ENCODE peak calls at places on chromosome 13, in ten cellular contexts. V is neural progenitor cell, F is psoas muscle, S is transverse colon, C is SK-N-SH, O is heart left ventricle, H is IMR-90, R is brain microvascular endothelial cell, T is caudate nucleus, Y is small intestine. E is an unnamed sample.

GRCh38 chr13:27643334-27644158 is 21.9 kb downstream of the POLR1D start:
- DNase-seq in V (no peak), F (no peak), S (no peak), C (no peak), O (no peak), H (no peak), R (no peak), T (no peak), Y (peak), E (no peak)

GRCh38 chr13:73364706-73365105 is 305.9 kb downstream of the KLF5 start:
- DNase-seq in V (no peak), F (no peak), S (peak), C (no peak), O (no peak), H (no peak), R (no peak), T (no peak), Y (peak), E (no peak)

GRCh38 chr13:95217920-95218830 is 83.1 kb downstream of the ABCC4 start:
- DNase-seq in V (no peak), F (no peak), S (no peak), C (no peak), O (no peak), H (no peak), R (no peak), T (no peak), Y (no peak), E (no peak)

GRCh38 chr13:66313408-66313807 is 916.7 kb downstream of the PCDH9 start:
- DNase-seq in V (no peak), F (no peak), S (no peak), C (no peak), O (no peak), H (no peak), R (peak), T (no peak), Y (no peak), E (peak)

GRCh38 chr13:68099616-68100015 is 869.5 kb upstream of the PCDH9 start:
- DNase-seq in V (no peak), F (no peak), S (no peak), C (no peak), O (no peak), H (peak), R (peak), T (no peak), Y (no peak), E (peak)

GRCh38 chr13:98484289-98485219 is 92.4 kb downstream of the STK24 start:
- DNase-seq in V (peak), F (peak), S (peak), C (no peak), O (peak), H (peak), R (peak), T (no peak), Y (peak), E (peak)

GRCh38 chr13:39684531-39685137 is 29.2 kb downstream of the COG6 start:
- DNase-seq in V (peak), F (no peak), S (no peak), C (peak), O (no peak), H (peak), R (no peak), T (no peak), Y (peak), E (peak)

GRCh38 chr13:105291987-105292386 is 1243.5 kb downstream of the EFNB2 start:
- DNase-seq in V (no peak), F (no peak), S (no peak), C (no peak), O (no peak), H (no peak), R (no peak), T (no peak), Y (no peak), E (no peak)

GRCh38 chr13:80712026-80712425 is 371.1 kb upstream of the SPRY2 start:
- DNase-seq in V (no peak), F (no peak), S (no peak), C (no peak), O (no peak), H (no peak), R (no peak), T (no peak), Y (no peak), E (no peak)

GRCh38 chr13:103101500-103101899 is 35.3 kb upstream of the SLC10A2 start:
- DNase-seq in V (no peak), F (no peak), S (no peak), C (peak), O (no peak), H (no peak), R (no peak), T (no peak), Y (no peak), E (no peak)

GRCh38 chr13:75137911-75138571 is 343.9 kb downstream of the TBC1D4 start:
- DNase-seq in V (no peak), F (no peak), S (no peak), C (no peak), O (no peak), H (no peak), R (no peak), T (no peak), Y (no peak), E (no peak)

GRCh38 chr13:73323615-73324014 is 264.8 kb downstream of the KLF5 start:
- DNase-seq in V (no peak), F (no peak), S (no peak), C (no peak), O (no peak), H (no peak), R (no peak), T (no peak), Y (no peak), E (no peak)

GRCh38 chr13:84439108-84439507 is 556.8 kb upstream of the SLITRK1 start:
- DNase-seq in V (no peak), F (no peak), S (no peak), C (no peak), O (no peak), H (peak), R (no peak), T (no peak), Y (no peak), E (peak)

GRCh38 chr13:27283906-27284523 is 13.4 kb downstream of the RASL11A start:
- DNase-seq in V (no peak), F (no peak), S (peak), C (peak), O (no peak), H (no peak), R (no peak), T (peak), Y (peak), E (peak)

GRCh38 chr13:75744127-75744526 is 108.0 kb downstream of the LMO7 start:
- DNase-seq in V (no peak), F (no peak), S (no peak), C (no peak), O (no peak), H (no peak), R (no peak), T (no peak), Y (no peak), E (no peak)

GRCh38 chr13:98778749-98779148 is 26.3 kb upstream of the SLC15A1 start:
- DNase-seq in V (no peak), F (no peak), S (no peak), C (no peak), O (no peak), H (no peak), R (peak), T (no peak), Y (no peak), E (no peak)

GRCh38 chr13:82480415-82480814 is 1401.9 kb downstream of the SLITRK1 start:
- DNase-seq in V (peak), F (no peak), S (no peak), C (no peak), O (no peak), H (no peak), R (no peak), T (no peak), Y (no peak), E (no peak)

GRCh38 chr13:48790199-48790598 is 136.5 kb downstream of the CYSLTR2 start:
- DNase-seq in V (no peak), F (no peak), S (no peak), C (no peak), O (no peak), H (no peak), R (no peak), T (no peak), Y (no peak), E (no peak)

GRCh38 chr13:69857188-69857821 is 250.3 kb upstream of the ATXN8OS start:
- DNase-seq in V (peak), F (no peak), S (no peak), C (peak), O (no peak), H (peak), R (no peak), T (no peak), Y (peak), E (peak)

DNA sequence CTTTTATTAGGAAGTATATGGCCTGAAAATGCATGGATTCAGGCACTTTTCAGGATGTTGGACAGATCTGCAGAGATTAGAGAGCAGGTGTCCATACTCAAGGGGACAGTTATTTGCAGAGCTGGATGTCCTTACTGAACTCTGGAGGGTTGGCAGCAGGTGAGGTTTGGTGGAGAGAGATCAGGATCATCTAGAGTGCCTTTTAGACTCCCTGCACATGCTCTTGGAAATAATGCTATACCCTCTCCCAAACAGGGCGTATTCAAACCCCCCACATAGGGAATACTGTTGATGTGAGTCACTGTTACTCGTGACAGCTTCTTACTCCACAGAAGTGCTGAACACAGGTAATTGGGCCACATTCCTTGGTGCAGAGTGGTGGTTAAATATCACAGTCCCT is 725.7 kb upstream of the SGCG start:
- DNase-seq in V (no peak), F (no peak), S (no peak), C (no peak), O (no peak), H (no peak), R (no peak), T (no peak), Y (no peak), E (no peak)
- H3K27ac ChIP-seq in V (no peak), F (no peak), S (no peak), C (no peak), O (no peak), H (no peak), R (no peak), T (no peak), Y (no peak), E (no peak)

GRCh38 chr13:110501188-110501587 is 60.3 kb downstream of the RAB20 start:
- DNase-seq in V (no peak), F (no peak), S (no peak), C (no peak), O (no peak), H (no peak), R (no peak), T (no peak), Y (no peak), E (no peak)

GRCh38 chr13:110505594-110505993 is 55.9 kb downstream of the RAB20 start:
- DNase-seq in V (no peak), F (no peak), S (no peak), C (no peak), O (no peak), H (no peak), R (no peak), T (no peak), Y (no peak), E (no peak)

GRCh38 chr13:110503979-110504499 is 57.5 kb downstream of the RAB20 start:
- DNase-seq in V (no peak), F (no peak), S (peak), C (no peak), O (no peak), H (no peak), R (no peak), T (no peak), Y (peak), E (no peak)

GRCh38 chr13:110506396-110506795 is 55.1 kb downstream of the RAB20 start:
- DNase-seq in V (no peak), F (no peak), S (no peak), C (no peak), O (no peak), H (no peak), R (no peak), T (no peak), Y (peak), E (no peak)

DNA sequence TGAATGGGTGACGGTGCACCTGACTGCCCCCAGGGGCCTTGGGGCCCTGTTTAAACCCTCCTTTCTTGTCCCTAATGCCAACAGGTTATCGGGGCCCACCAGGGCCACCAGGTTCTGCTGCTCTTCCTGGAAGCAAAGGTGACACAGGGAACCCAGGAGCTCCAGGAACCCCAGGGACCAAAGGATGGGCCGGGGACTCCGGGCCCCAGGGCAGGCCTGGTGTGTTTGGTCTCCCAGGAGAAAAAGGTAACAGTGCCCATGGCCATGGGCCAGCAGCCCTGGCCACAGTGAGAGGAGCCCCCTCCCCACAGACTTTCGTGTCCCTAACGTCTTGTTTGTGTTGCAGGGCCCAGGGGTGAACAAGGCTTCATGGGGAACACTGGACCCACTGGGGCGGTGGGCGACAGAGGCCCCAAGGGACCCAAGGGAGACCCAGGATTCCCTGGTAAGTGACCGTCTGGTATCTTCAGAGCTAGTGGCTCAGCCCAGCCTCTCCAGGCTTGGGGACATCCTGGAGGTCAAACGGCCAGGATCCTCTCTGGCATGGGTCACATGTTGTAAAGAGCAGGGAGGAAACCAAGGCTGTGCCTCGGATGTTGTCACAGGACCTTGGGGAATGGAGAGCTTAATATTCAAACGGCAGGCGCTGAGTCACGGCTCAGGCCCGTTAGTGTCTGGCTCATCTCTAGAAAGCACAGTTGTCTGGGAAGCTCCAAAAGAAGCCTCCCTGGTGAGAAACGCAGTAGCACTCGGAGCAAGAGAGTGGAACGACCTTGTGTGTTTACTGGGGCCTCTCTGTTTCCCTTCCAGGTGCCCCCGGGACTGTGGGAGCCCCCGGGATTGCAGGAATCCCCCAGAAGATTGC is 58.3 kb downstream of the RAB20 start:
- DNase-seq in V (no peak), F (no peak), S (no peak), C (no peak), O (no peak), H (peak), R (peak), T (no peak), Y (no peak), E (no peak)
- H3K27ac ChIP-seq in V (no peak), F (peak), S (peak), C (no peak), O (peak), H (peak), R (peak), T (no peak), Y (no peak), E (no peak)

GRCh38 chr13:25502551-25502950 is 130.8 kb downstream of the ATP8A2 start:
- DNase-seq in V (no peak), F (no peak), S (no peak), C (no peak), O (no peak), H (no peak), R (no peak), T (no peak), Y (no peak), E (no peak)

GRCh38 chr13:25503856-25504255 is 132.1 kb downstream of the ATP8A2 start:
- DNase-seq in V (no peak), F (no peak), S (no peak), C (no peak), O (no peak), H (no peak), R (no peak), T (no peak), Y (no peak), E (no peak)

GRCh38 chr13:25501231-25501630 is 129.5 kb downstream of the ATP8A2 start:
- DNase-seq in V (no peak), F (no peak), S (no peak), C (no peak), O (no peak), H (no peak), R (no peak), T (no peak), Y (no peak), E (no peak)
- H3K27ac ChIP-seq in V (no peak), F (no peak), S (no peak), C (no peak), O (no peak), H (no peak), R (no peak), T (no peak), Y (no peak), E (no peak)

GRCh38 chr13:33321686-33322473 is 36.3 kb upstream of the STARD13 start:
- DNase-seq in V (no peak), F (no peak), S (no peak), C (no peak), O (no peak), H (peak), R (no peak), T (no peak), Y (no peak), E (no peak)
- H3K27ac ChIP-seq in V (no peak), F (no peak), S (peak), C (no peak), O (peak), H (peak), R (peak), T (no peak), Y (no peak), E (peak)

GRCh38 chr13:26051231-26052135 is at the start of gene SHISA2:
- DNase-seq in V (peak), F (peak), S (no peak), C (peak), O (peak), H (peak), R (no peak), T (peak), Y (peak), E (peak)

GRCh38 chr13:26052136-26052736 is 420 bp upstream of the SHISA2 start:
- DNase-seq in V (peak), F (no peak), S (no peak), C (peak), O (no peak), H (no peak), R (no peak), T (no peak), Y (no peak), E (no peak)

GRCh38 chr13:26053418-26053980 is 1.7 kb upstream of the SHISA2 start:
- DNase-seq in V (no peak), F (no peak), S (no peak), C (no peak), O (no peak), H (no peak), R (no peak), T (no peak), Y (no peak), E (no peak)

GRCh38 chr13:26048745-26049144 is 3.1 kb downstream of the SHISA2 start:
- DNase-seq in V (no peak), F (no peak), S (no peak), C (peak), O (no peak), H (no peak), R (no peak), T (no peak), Y (no peak), E (no peak)

GRCh38 chr13:26050568-26051230 is 1.1 kb downstream of the SHISA2 start:
- DNase-seq in V (peak), F (peak), S (no peak), C (peak), O (no peak), H (no peak), R (no peak), T (peak), Y (no peak), E (no peak)
- H3K27ac ChIP-seq in V (peak), F (peak), S (no peak), C (no peak), O (peak), H (no peak), R (no peak), T (no peak), Y (no peak), E (no peak)

GRCh38 chr13:46137627-46138026 is 32.8 kb upstream of the CPB2 start:
- DNase-seq in V (no peak), F (no peak), S (no peak), C (no peak), O (no peak), H (no peak), R (no peak), T (no peak), Y (no peak), E (no peak)
- H3K27ac ChIP-seq in V (no peak), F (no peak), S (no peak), C (no peak), O (no peak), H (no peak), R (no peak), T (no peak), Y (no peak), E (no peak)

DNA sequence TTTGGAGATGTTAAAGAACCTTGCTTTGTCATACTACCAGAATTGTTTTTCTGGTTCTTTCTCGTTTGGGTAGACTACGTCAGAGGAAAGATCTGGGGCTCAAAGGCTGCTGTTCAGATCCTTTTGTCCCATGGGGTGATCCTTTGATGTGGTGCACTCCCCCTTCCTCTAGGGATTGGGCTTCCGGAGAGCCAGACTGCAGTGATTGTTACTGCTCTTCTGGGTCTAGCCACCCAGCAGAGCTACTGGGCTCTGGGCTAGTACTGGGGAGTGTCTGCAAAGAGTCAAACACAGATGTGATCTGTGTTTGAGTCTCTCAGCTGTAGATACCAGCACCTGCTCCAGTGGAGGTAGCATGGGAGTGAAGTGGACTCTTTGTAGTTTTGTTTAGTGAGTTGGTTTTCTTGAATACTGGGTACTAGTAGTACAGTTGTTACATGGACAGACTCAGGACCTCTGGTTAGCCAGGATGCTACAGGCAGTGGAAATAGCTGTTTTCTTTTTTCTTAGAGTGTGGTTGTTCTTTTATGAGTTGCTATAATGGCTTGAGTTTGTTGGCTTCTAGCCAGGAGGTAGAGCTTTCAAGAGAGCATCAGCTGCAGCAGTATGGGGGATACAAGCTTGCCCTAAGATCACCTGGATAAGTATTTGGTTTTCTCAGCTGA is 34.4 kb downstream of the DNAJC15 start:
- DNase-seq in V (peak), F (no peak), S (no peak), C (no peak), O (no peak), H (no peak), R (peak), T (no peak), Y (peak), E (peak)
- H3K27ac ChIP-seq in V (peak), F (no peak), S (peak), C (no peak), O (peak), H (no peak), R (peak), T (peak), Y (peak), E (peak)

GRCh38 chr13:43085545-43085944 is 62.2 kb downstream of the DNAJC15 start:
- DNase-seq in V (no peak), F (no peak), S (no peak), C (peak), O (no peak), H (peak), R (no peak), T (no peak), Y (peak), E (peak)
- H3K27ac ChIP-seq in V (no peak), F (no peak), S (no peak), C (no peak), O (no peak), H (no peak), R (no peak), T (no peak), Y (no peak), E (no peak)

GRCh38 chr13:24921881-24922280 is 157.9 kb downstream of the RNF17 start:
- DNase-seq in V (no peak), F (no peak), S (no peak), C (no peak), O (no peak), H (no peak), R (no peak), T (no peak), Y (no peak), E (no peak)
- H3K27ac ChIP-seq in V (no peak), F (no peak), S (peak), C (no peak), O (no peak), H (no peak), R (peak), T (no peak), Y (no peak), E (peak)

GRCh38 chr13:47426126-47426849 is 529.4 kb upstream of the HTR2A start:
- DNase-seq in V (no peak), F (no peak), S (peak), C (no peak), O (peak), H (peak), R (peak), T (no peak), Y (no peak), E (peak)
- H3K27ac ChIP-seq in V (no peak), F (no peak), S (no peak), C (no peak), O (no peak), H (no peak), R (no peak), T (no peak), Y (no peak), E (no peak)

E was measured in fibroblast of lung.